ENCODE peak calls at places on chromosomes 2 and 18, in nine cellular contexts. K is cardiac fibroblast, Z is heart right ventricle, N is breast epithelium, M is astrocyte of the spinal cord, C is fibroblast of mammary gland, D is fibroblast of pulmonary artery, B is GM06990, R is tibial nerve. F is an unnamed sample.
A peak's percentile ranks its signal among the peaks of the same experiment; 100 is the strongest.

GRCh38 chr2:179263015-179263414 is 1.6 kb downstream of the SESTD1 start:
- DNase-seq in K (peak; percentile 92), Z (no peak), N (no peak), M (peak; percentile 54), C (peak; percentile 89), D (peak; percentile 92), B (no peak), R (no peak), F (peak; percentile 74)

GRCh38 chr2:12486205-12487118 is 230.3 kb upstream of the TRIB2 start:
- DNase-seq in K (peak; percentile 43), Z (no peak), N (no peak), M (peak; percentile 55), C (peak; percentile 30), D (no peak), B (no peak), R (no peak), F (peak; percentile 63)

GRCh38 chr2:209472871-209473270 is 49.0 kb downstream of the MAP2 start:
- DNase-seq in K (peak; percentile 90), Z (no peak), N (no peak), M (no peak), C (peak; percentile 76), D (peak; percentile 86), B (no peak), R (no peak), F (peak; percentile 78)

GRCh38 chr2:199911877-199912161 is 726 bp downstream of the C2orf69 start:
- DNase-seq in K (no peak), Z (no peak), N (no peak), M (no peak), C (no peak), D (no peak), B (no peak), R (no peak), F (no peak)

GRCh38 chr2:127638361-127639110 is 7.4 kb upstream of the GPR17 start:
- DNase-seq in K (peak; percentile 20), Z (peak; percentile 49), N (no peak), M (peak; percentile 21), C (peak; percentile 8), D (no peak), B (no peak), R (no peak), F (peak; percentile 23)

GRCh38 chr2:128154225-128154624 is 63.2 kb downstream of the UGGT1 start:
- DNase-seq in K (no peak), Z (peak; percentile 24), N (no peak), M (no peak), C (no peak), D (no peak), B (no peak), R (no peak), F (no peak)

GRCh38 chr2:139366659-139367058 is 586.5 kb upstream of the NXPH2 start:
- DNase-seq in K (no peak), Z (no peak), N (no peak), M (no peak), C (no peak), D (no peak), B (no peak), R (no peak), F (no peak)

GRCh38 chr18:9763876-9764605 is 55.9 kb downstream of the RAB31 start:
- DNase-seq in K (no peak), Z (no peak), N (no peak), M (no peak), C (no peak), D (no peak), B (no peak), R (no peak), F (no peak)

GRCh38 chr2:215528555-215528954 is 92.7 kb upstream of the FN1 start:
- DNase-seq in K (peak; percentile 99), Z (no peak), N (no peak), M (peak; percentile 98), C (peak; percentile 100), D (peak; percentile 96), B (no peak), R (no peak), F (peak; percentile 92)

GRCh38 chr2:161981679-161982300 is 92.2 kb downstream of the DPP4 start:
- DNase-seq in K (no peak), Z (no peak), N (no peak), M (no peak), C (no peak), D (no peak), B (no peak), R (no peak), F (no peak)

GRCh38 chr2:235640900-235641299 is 147.1 kb downstream of the AGAP1 start:
- DNase-seq in K (no peak), Z (no peak), N (no peak), M (no peak), C (no peak), D (no peak), B (no peak), R (no peak), F (no peak)

GRCh38 chr18:8003878-8004675 is 437.0 kb downstream of the PTPRM start:
- DNase-seq in K (peak; percentile 77), Z (no peak), N (no peak), M (peak; percentile 69), C (peak; percentile 80), D (peak; percentile 81), B (no peak), R (no peak), F (peak; percentile 64)

GRCh38 chr2:238940806-238941205 is 92.9 kb downstream of the TWIST2 start:
- DNase-seq in K (no peak), Z (no peak), N (no peak), M (no peak), C (no peak), D (no peak), B (no peak), R (peak; percentile 13), F (no peak)

GRCh38 chr2:70703900-70704549 is 64.0 kb downstream of the ADD2 start:
- DNase-seq in K (peak; percentile 24), Z (no peak), N (no peak), M (no peak), C (peak; percentile 84), D (peak; percentile 78), B (no peak), R (no peak), F (no peak)

GRCh38 chr2:161165266-161165665 is 5.0 kb downstream of the TANK start:
- DNase-seq in K (peak; percentile 78), Z (no peak), N (no peak), M (peak; percentile 69), C (peak; percentile 59), D (peak; percentile 82), B (no peak), R (no peak), F (peak; percentile 75)

GRCh38 chr2:626491-627339 is 50.5 kb downstream of the TMEM18 start:
- DNase-seq in K (no peak), Z (no peak), N (no peak), M (no peak), C (no peak), D (no peak), B (no peak), R (no peak), F (no peak)

DNA sequence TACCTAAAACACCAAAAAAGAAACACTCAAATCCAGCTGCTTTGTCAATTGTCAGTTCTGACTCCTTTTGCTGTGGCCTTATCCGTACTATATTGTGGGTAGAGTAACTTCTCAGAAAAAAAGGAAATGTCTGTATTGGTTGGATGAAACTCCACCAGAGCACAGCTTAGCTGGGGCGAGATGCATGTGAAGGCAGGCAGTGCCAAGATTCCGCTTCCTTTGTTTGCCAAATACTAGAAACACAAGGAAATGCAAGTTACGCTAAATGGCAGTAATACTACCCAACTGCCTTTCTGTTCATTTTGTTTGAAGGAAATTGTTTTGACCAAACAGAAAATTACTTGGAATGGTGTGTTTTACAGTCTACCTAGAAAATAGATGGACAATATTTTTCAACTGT is 10.0 kb downstream of the KLF11 start:
- DNase-seq in K (no peak), Z (no peak), N (no peak), M (no peak), C (no peak), D (no peak), B (no peak), R (no peak), F (no peak)
- TF ChIP-seq CTCF in K (no peak), Z (no peak), N (no peak), M (no peak), C (no peak), D (no peak), B (no peak), R (no peak), F (no peak)

GRCh38 chr2:171310889-171311288 is 122.9 kb downstream of the METTL8 start:
- DNase-seq in K (no peak), Z (no peak), N (no peak), M (no peak), C (no peak), D (no peak), B (no peak), R (no peak), F (no peak)

GRCh38 chr2:171309727-171310265 is 124.0 kb downstream of the METTL8 start:
- DNase-seq in K (no peak), Z (no peak), N (no peak), M (no peak), C (no peak), D (no peak), B (no peak), R (no peak), F (no peak)

GRCh38 chr2:171308280-171309054 is 125.3 kb downstream of the METTL8 start:
- DNase-seq in K (no peak), Z (no peak), N (no peak), M (no peak), C (no peak), D (no peak), B (no peak), R (no peak), F (no peak)

DNA sequence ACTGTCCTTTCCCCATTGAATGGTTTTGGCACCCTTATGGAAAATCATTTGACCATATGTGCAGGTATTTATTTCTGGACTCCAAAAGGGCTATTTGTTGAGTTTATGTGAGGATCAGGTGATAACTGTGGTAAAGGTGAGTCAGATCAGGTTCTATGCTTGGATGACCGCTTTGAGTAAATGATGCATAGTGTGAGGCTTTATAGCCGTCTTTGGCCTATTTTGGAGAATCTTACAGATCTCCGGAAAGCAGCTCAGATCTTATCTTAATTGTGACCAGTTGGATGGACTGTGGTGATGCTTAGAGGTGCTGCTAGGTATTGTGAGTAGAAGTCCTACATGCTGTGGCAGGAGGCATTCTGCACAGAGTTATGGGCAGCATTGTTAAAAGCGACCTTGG is 126.2 kb downstream of the METTL8 start:
- DNase-seq in K (no peak), Z (no peak), N (no peak), M (no peak), C (no peak), D (no peak), B (peak; percentile 56), R (no peak), F (no peak)
- H3K4me3 ChIP-seq in K (no peak overlapping the region), Z (no peak overlapping the region), N (no peak overlapping the region), M (no peak overlapping the region), C (no peak overlapping the region), D (no peak overlapping the region), B (no peak overlapping the region), R (no peak overlapping the region), F (no peak overlapping the region)

DNA sequence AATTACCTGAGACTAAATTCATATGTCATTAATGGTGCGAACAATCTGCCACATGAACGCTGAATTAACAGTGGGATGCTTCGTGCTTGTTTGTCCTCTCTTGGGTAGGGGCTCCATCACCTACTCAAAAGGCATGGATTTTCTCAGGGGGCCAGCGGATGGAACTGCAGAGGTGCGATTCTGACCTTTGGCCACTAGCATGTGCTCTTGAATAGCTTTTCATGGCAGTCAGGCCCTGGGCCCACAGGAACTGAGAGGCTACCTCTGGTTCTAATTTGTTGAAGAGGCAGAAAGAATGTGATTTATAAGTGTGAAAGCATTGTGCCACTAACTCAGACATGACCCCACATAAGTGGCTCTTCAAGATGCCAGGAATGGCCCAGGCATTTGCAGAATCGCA is 283.2 kb downstream of the INSIG2 start:
- DNase-seq in K (peak; percentile 65), Z (no peak), N (no peak), M (peak; percentile 30), C (peak; percentile 76), D (peak; percentile 36), B (no peak), R (no peak), F (peak; percentile 51)
- TF ChIP-seq CTCF in K (peak; percentile 81), Z (no peak), N (no peak), M (peak; percentile 79), C (peak; percentile 92), D (peak; percentile 50), B (peak; percentile 77), R (no peak), F (peak; percentile 66)

GRCh38 chr2:177148477-177149154 is 64.0 kb upstream of the HNRNPA3 start:
- DNase-seq in K (peak; percentile 75), Z (peak; percentile 57), N (peak; percentile 75), M (peak; percentile 73), C (peak; percentile 68), D (peak; percentile 76), B (peak; percentile 57), R (peak; percentile 53), F (peak; percentile 76)
- H3K4me3 ChIP-seq in K (peak overlapping the region; percentile 30), Z (peak overlapping the region; percentile 47), N (peak overlapping the region; percentile 30), M (peak overlapping the region; percentile 35), C (peak overlapping the region; percentile 23), D (peak overlapping the region; percentile 59), B (peak overlapping the region; percentile 69), R (peak overlapping the region; percentile 24), F (peak overlapping the region; percentile 45)